ENCODE peak calls at places on chromosomes 6 and 20, in five cellular contexts. M is CD4-positive, alpha-beta memory T cell; V is skeletal muscle cell; F is cardiac fibroblast; J is ovary. L is an unnamed sample.

GRCh38 chr20:23187759-23188158 is 101.6 kb upstream of the CD93 start:
- DNase-seq in V (no peak), M (no peak), F (no peak), J (no peak), L (no peak)

GRCh38 chr6:31441368-31442267 is 38.2 kb downstream of the MICA start:
- DNase-seq in V (no peak), J (peak), M (peak), F (peak), L (peak)

GRCh38 chr6:46490425-46491200 is 636 bp downstream of the RCAN2 start:
- DNase-seq in J (peak), M (no peak), V (no peak), F (no peak), L (peak)

GRCh38 chr6:32177788-32178546 is at the start of gene RNF5:
- DNase-seq in F (peak), M (peak), J (peak), V (peak), L (peak)

GRCh38 chr20:32370897-32371296 is 12.8 kb downstream of the ASXL1 start:
- DNase-seq in J (no peak), M (no peak), F (no peak), V (no peak), L (no peak)

GRCh38 chr6:13303668-13304017 is 24.7 kb downstream of the TBC1D7 start:
- DNase-seq in V (no peak), M (no peak), J (peak), F (peak), L (peak)

GRCh38 chr20:381581-382290 is 1.2 kb downstream of the TRIB3 start:
- DNase-seq in M (peak), J (peak), V (peak), F (peak), L (peak)

GRCh38 chr6:141486942-141487341 is 645.8 kb upstream of the GJE1 start:
- DNase-seq in V (no peak), M (no peak), F (peak), J (no peak), L (no peak)

GRCh38 chr20:11375368-11375767 is 542.3 kb upstream of the BTBD3 start:
- DNase-seq in J (no peak), V (no peak), F (no peak), M (no peak), L (no peak)

GRCh38 chr20:37714973-37715657 is 21.3 kb downstream of the CTNNBL1 start:
- DNase-seq in V (peak), J (no peak), M (no peak), F (peak), L (no peak)

GRCh38 chr20:23106271-23106851 is 20.2 kb upstream of the CD93 start:
- DNase-seq in F (peak), M (no peak), J (no peak), V (no peak), L (no peak)

GRCh38 chr6:139323511-139324445 is 32.0 kb upstream of the TXLNB start:
- DNase-seq in V (peak), M (peak), F (peak), J (peak), L (peak)

GRCh38 chr20:1373614-1374013 is 19.2 kb downstream of the FKBP1A start:
- DNase-seq in V (no peak), J (no peak), M (no peak), F (no peak), L (no peak)

GRCh38 chr6:43944908-43945777 is 175.1 kb downstream of the VEGFA start:
- DNase-seq in F (peak), V (no peak), J (no peak), M (no peak), L (no peak)

GRCh38 chr20:43379239-43379917 is 78.3 kb upstream of the SRSF6 start:
- DNase-seq in M (no peak), J (no peak), F (peak), V (peak), L (no peak)

GRCh38 chr6:105459049-105459448 is 56.2 kb upstream of the PREP start:
- DNase-seq in J (no peak), M (no peak), V (peak), F (peak), L (no peak)

GRCh38 chr6:111922454-111923297 is 49.4 kb upstream of the FYN start:
- DNase-seq in J (no peak), M (no peak), V (peak), F (peak), L (no peak)

GRCh38 chr6:120587381-120587780 is 746.9 kb downstream of the TBC1D32 start:
- DNase-seq in M (no peak), J (no peak), F (no peak), V (no peak), L (no peak)

GRCh38 chr20:47704746-47705496 is 80.4 kb downstream of the SULF2 start:
- DNase-seq in F (peak), V (no peak), M (no peak), J (peak), L (peak)

GRCh38 chr6:1986454-1987243 is 258.8 kb downstream of the GMDS start:
- DNase-seq in F (peak), J (no peak), V (no peak), M (no peak), L (no peak)

GRCh38 chr20:562232-562897 is 18.8 kb upstream of the CSNK2A1 start:
- DNase-seq in M (no peak), V (no peak), J (no peak), F (no peak), L (no peak)

GRCh38 chr20:41050361-41051019 is 21.9 kb downstream of the TOP1 start:
- DNase-seq in V (no peak), F (no peak), J (no peak), M (no peak), L (no peak)

GRCh38 chr6:55445648-55446204 is 118.5 kb downstream of the GFRAL start:
- DNase-seq in F (peak), J (no peak), V (no peak), M (no peak), L (no peak)
- H3K4me3 ChIP-seq in F (no peak), J (no peak), V (no peak), M (no peak), L (no peak)

GRCh38 chr6:136547871-136548270 is 2.4 kb downstream of the MAP7 start:
- DNase-seq in M (no peak), J (no peak), V (no peak), F (no peak), L (no peak)
- H3K4me3 ChIP-seq in M (no peak), J (no peak), V (no peak), F (no peak), L (no peak)

GRCh38 chr6:147040041-147040440 is 164.2 kb upstream of the STXBP5 start:
- DNase-seq in M (no peak), F (peak), V (no peak), J (no peak), L (no peak)

GRCh38 chr6:147035891-147036290 is 168.3 kb upstream of the STXBP5 start:
- DNase-seq in V (peak), M (no peak), F (no peak), J (no peak), L (no peak)

GRCh38 chr6:147033267-147033666 is 170.9 kb upstream of the STXBP5 start:
- DNase-seq in M (no peak), J (no peak), V (no peak), F (no peak), L (no peak)

GRCh38 chr6:147040521-147040920 is 163.7 kb upstream of the STXBP5 start:
- DNase-seq in J (no peak), M (no peak), F (no peak), V (no peak), L (no peak)

GRCh38 chr6:147037881-147038280 is 166.3 kb upstream of the STXBP5 start:
- DNase-seq in V (no peak), J (no peak), M (no peak), F (no peak), L (no peak)
- H3K4me3 ChIP-seq in V (no peak), J (no peak), M (no peak), F (no peak), L (no peak)

DNA sequence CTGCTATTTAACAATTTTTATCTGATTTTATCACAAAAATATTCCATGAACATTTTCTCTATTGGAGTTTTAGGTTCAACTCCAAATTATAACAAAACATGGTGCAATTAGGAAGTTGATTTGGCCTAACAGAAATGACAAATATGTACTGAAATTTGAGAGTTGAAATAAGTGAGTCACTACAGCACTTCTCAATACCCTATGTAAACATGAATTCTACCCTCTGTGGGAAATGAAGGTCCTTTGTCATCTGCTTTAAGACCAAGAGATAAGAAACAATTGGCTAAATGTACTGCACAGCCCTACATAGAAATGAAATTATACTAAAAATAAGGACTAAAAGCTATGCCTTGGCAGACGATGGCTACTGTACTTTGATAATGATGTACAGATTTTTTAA is 86.2 kb upstream of the BEND6 start:
- DNase-seq in V (peak), M (no peak), F (peak), J (no peak), L (no peak)
- H3K4me3 ChIP-seq in V (no peak), M (no peak), F (no peak), J (no peak), L (no peak)

DNA sequence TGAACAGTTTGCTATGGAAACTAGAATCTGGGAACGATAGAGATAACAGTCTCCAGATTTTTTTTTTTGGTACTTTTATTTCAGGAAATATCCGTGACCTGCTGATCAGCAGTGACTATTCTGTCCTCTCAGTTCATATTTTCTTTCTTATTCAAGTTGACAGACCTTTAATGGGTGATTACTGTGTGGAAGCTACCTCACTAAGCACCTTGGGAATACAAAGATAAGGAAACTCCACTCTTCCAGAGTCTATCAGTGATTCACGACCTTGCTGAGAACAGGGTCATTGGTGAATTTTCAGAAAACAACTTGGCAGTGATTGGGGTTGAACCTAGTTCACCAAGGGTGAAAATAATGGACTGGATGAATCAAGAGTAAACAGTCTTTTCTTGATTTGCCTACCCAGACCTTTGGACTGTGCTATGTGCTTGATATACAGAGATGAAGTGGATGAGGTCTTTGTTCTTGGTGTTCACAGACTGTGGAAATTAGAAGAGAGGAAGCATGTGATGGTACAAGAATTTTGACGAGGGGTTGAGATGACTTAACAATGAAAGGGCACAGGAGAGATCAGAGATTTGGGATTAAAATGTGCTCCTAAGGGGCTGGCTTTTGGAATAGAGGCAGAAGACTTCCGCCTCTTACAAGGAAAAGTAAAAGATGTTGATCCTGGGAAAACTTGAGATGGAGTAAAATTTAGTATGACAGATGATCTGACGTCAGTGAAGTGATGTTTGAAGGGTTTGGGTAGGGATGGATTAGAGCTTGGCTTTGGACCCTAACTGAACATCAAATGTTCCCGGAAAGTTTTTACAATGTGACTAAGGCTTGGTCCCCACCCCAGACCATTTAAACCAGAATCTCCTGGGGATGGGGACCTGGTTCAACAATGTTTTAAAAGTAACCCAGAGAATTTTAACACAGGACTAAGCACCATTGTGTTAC is 1.2 kb downstream of the KAT14 start:
- DNase-seq in M (no peak), J (no peak), F (peak), V (no peak), L (no peak)
- H3K4me3 ChIP-seq in M (peak), J (peak), F (peak), V (peak), L (peak)

L was measured in uterus.